ENCODE peak calls at places on chromosomes 3 and 15, in five cellular contexts. A is NCI-H2029; P is DMS79; X is neuronal stem cell; F is activated T-helper 1 cell treated with anti-CD3 and anti-CD28 coated beads, Interleukin-2, amount 50 U/mL, for 16 hours. L is an unnamed sample.
A peak's percentile ranks its signal among the peaks of the same experiment; 100 is the strongest.

GRCh38 chr15:64387562-64388168 is at the start of gene TRIP4:
- DNase-seq in A (peak; percentile 78), P (peak; percentile 66), X (peak; percentile 78), F (peak; percentile 93), L (peak; percentile 88)

GRCh38 chr3:155995525-155996370 is 124.6 kb upstream of the KCNAB1 start:
- DNase-seq in A (peak; percentile 16), P (peak; percentile 10), X (peak; percentile 20), F (no peak), L (peak; percentile 38)

GRCh38 chr15:25790003-25790660 is 73.0 kb downstream of the ATP10A start:
- DNase-seq in A (no peak), P (no peak), X (no peak), F (no peak), L (no peak)

GRCh38 chr3:4721511-4721911 is 228.4 kb downstream of the ITPR1 start:
- DNase-seq in A (no peak), P (no peak), X (no peak), F (no peak), L (no peak)

GRCh38 chr3:170563712-170564423 is 22.0 kb downstream of the SLC7A14 start:
- DNase-seq in A (peak; percentile 51), P (no peak), X (no peak), F (no peak), L (peak; percentile 68)

GRCh38 chr3:115217678-115218451 is 70.8 kb upstream of the ZBTB20 start:
- DNase-seq in A (peak; percentile 41), P (peak; percentile 8), X (peak; percentile 39), F (no peak), L (peak; percentile 21)

GRCh38 chr3:134427400-134428111 is 53.3 kb upstream of the AMOTL2 start:
- DNase-seq in A (no peak), P (no peak), X (no peak), F (no peak), L (no peak)

GRCh38 chr15:89777073-89777820 is 1.1 kb downstream of the MESP2 start:
- DNase-seq in A (no peak), P (no peak), X (no peak), F (no peak), L (no peak)

GRCh38 chr3:134485075-134485536 is 679 bp downstream of the ANAPC13 start:
- DNase-seq in A (peak; percentile 69), P (peak; percentile 55), X (peak; percentile 31), F (no peak), L (no peak)

GRCh38 chr15:67133738-67134576 is 68.6 kb downstream of the SMAD3 start:
- DNase-seq in A (no peak), P (no peak), X (peak; percentile 51), F (peak; percentile 42), L (no peak)

L was measured in NCI-H774.